ENCODE peak calls at places on chromosomes 13 and 19, in ten cellular contexts. L is transverse colon, T is bronchial epithelial cell, A is NB4, V is lower lobe of right lung, N is endodermal cell, Z is Peyer's patch, D is endothelial cell, B is WTC11, I is dorsolateral prefrontal cortex. K is an unnamed sample.
A peak's percentile ranks its signal among the peaks of the same experiment; 100 is the strongest.

GRCh38 chr13:28161370-28161769 is 23.0 kb downstream of the PAN3 start:
- DNase-seq in L (peak; percentile 24), T (peak; percentile 26), A (no peak), V (no peak), N (peak; percentile 68), Z (no peak), D (no peak), B (no peak), I (no peak), K (no peak)

GRCh38 chr13:83880275-83881027 is 1.8 kb downstream of the SLITRK1 start:
- DNase-seq in L (no peak), T (no peak), A (no peak), V (no peak), N (peak; percentile 54), Z (no peak), D (no peak), B (peak; percentile 13), I (peak; percentile 48), K (no peak)

GRCh38 chr13:95516021-95516420 is 36.5 kb upstream of the CLDN10 start:
- DNase-seq in L (no peak), T (peak; percentile 73), A (no peak), V (no peak), N (no peak), Z (no peak), D (no peak), B (no peak), I (no peak), K (no peak)

GRCh38 chr13:45362939-45363338 is 22.0 kb upstream of the TPT1 start:
- DNase-seq in L (no peak), T (no peak), A (peak; percentile 84), V (no peak), N (peak; percentile 88), Z (no peak), D (no peak), B (peak; percentile 68), I (no peak), K (no peak)

GRCh38 chr13:76350399-76350798 is 535.8 kb downstream of the KCTD12 start:
- DNase-seq in L (no peak), T (no peak), A (no peak), V (peak; percentile 47), N (no peak), Z (no peak), D (no peak), B (no peak), I (no peak), K (no peak)

GRCh38 chr13:111629933-111630332 is 309.5 kb downstream of the TEX29 start:
- DNase-seq in L (no peak), T (no peak), A (no peak), V (no peak), N (no peak), Z (no peak), D (no peak), B (no peak), I (peak; percentile 56), K (no peak)

GRCh38 chr13:75326173-75327131 is 155.5 kb downstream of the TBC1D4 start:
- DNase-seq in L (no peak), T (no peak), A (no peak), V (no peak), N (peak; percentile 50), Z (no peak), D (peak; percentile 20), B (no peak), I (no peak), K (no peak)

GRCh38 chr19:33249740-33250366 is 24.2 kb upstream of the SLC7A10 start:
- DNase-seq in L (no peak), T (no peak), A (no peak), V (no peak), N (no peak), Z (no peak), D (no peak), B (no peak), I (no peak), K (no peak)

DNA sequence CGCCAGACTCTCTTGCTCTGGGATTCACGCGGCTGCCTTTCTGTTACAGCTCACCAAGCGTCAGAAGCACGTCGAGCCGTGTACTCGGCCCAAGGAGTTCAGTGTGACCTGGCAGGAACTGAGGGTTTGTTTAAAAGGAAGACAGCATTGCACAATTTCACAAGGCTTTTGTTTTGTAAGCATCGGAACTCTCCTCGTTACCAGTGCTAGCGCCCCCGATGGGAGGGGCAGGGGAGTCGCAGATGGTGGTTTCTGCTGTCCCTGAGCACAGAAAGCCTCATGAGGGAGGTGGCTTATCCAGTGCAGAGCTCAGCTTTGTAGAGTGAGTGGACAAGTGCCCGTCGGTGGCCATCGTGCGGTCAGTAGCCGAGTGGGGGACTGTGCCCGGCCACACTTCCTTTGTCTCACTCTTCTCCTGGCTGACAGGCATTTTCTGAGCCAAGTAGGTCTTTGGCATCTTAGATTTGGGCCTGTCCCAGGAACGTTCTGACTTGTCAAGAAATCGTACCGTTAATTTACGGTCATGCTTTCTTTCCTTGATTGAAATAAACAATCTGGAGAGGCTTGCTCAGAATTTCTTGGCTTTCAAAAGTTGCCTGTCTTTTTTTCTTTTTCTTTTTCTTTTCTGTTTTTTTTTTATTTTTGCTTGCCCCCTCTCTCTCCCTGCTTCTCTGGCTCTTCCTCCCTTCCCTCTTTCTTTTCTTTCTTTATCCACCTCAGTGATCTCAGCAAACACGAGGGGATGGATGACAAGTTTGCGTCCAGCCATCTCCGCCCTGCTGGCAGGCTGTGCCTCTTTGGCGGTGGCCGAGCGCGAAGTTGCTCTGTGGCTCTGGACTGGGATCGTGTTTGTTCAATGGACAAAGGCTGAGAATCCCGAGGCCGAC is 7.7 kb downstream of the KDM4B start:
- DNase-seq in L (peak; percentile 66), T (peak; percentile 93), A (peak; percentile 94), V (peak; percentile 88), N (peak; percentile 83), Z (peak; percentile 39), D (peak; percentile 82), B (peak; percentile 65), I (peak; percentile 52), K (no peak)
- TF ChIP-seq CTCF in L (peak; percentile 24), T (peak; percentile 73), A (peak; percentile 75), V (peak; percentile 65), N (peak; percentile 65), Z (no peak), D (peak; percentile 30), B (peak; percentile 33), I (no peak), K (no peak)

DNA sequence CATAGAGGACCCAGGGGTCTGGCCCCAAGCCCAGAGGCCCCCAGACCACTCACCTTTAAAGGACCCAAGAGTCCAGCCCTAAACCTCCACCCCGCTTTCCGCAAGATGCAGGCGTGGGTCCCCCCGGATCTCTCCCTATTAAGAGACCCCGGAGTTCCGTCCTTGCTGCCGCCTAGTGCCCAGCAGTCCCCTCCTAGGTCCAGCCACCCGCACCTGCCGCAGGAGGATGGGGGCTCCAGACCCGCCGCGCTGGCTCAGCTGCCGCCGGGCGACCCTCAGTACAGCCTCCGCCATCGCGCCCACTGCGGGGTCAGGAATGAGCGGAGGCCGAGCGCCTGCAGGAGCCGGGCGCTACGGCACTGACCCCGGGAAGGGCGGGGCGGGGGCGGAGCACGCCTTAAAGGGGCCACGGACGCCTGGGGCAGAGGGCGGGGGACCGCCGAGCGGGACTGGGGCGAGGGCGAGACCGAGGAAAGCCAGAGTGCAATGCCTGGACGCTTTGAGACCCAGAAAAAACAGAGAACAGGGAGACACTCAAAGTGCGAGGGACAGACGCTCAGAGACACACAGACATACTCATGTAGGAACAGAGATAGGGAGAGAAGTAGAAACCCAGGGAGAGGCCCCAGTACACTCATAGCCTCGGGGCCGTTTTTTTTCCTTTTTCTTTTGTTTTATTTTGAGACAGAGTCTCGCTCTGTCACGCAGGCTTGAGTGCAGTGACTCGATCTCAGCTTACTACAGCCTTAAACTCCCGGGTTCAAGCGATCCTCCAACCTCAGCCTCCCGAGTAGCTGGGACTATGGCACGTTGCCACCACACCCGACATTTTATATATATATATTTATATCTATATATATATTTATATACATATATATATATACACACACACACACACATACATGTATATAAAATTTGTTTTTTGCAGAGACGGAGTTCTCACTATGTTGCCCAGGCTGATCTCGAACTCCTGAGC is at the start of gene ETHE1:
- DNase-seq in L (peak; percentile 92), T (peak; percentile 56), A (peak; percentile 84), V (peak; percentile 90), N (peak; percentile 93), Z (peak; percentile 85), D (peak; percentile 78), B (peak; percentile 89), I (peak; percentile 91), K (peak; percentile 76)
- TF ChIP-seq CTCF in L (no peak), T (peak; percentile 8), A (no peak), V (no peak), N (peak; percentile 29), Z (no peak), D (no peak), B (no peak), I (peak; percentile 15), K (no peak)

GRCh38 chr13:41651413-41652068 is 194.2 kb downstream of the RGCC start:
- DNase-seq in L (no peak), T (no peak), A (peak; percentile 18), V (no peak), N (no peak), Z (no peak), D (no peak), B (no peak), I (no peak), K (no peak)

GRCh38 chr13:41650706-41651105 is 193.4 kb downstream of the RGCC start:
- DNase-seq in L (no peak), T (no peak), A (no peak), V (no peak), N (no peak), Z (no peak), D (no peak), B (no peak), I (no peak), K (no peak)

GRCh38 chr13:41649659-41650058 is 192.3 kb downstream of the RGCC start:
- DNase-seq in L (no peak), T (no peak), A (no peak), V (no peak), N (peak; percentile 62), Z (no peak), D (peak; percentile 30), B (peak; percentile 21), I (no peak), K (no peak)

GRCh38 chr13:41645313-41645712 is 188.0 kb downstream of the RGCC start:
- DNase-seq in L (no peak), T (peak; percentile 72), A (no peak), V (peak; percentile 50), N (no peak), Z (no peak), D (no peak), B (no peak), I (no peak), K (no peak)

DNA sequence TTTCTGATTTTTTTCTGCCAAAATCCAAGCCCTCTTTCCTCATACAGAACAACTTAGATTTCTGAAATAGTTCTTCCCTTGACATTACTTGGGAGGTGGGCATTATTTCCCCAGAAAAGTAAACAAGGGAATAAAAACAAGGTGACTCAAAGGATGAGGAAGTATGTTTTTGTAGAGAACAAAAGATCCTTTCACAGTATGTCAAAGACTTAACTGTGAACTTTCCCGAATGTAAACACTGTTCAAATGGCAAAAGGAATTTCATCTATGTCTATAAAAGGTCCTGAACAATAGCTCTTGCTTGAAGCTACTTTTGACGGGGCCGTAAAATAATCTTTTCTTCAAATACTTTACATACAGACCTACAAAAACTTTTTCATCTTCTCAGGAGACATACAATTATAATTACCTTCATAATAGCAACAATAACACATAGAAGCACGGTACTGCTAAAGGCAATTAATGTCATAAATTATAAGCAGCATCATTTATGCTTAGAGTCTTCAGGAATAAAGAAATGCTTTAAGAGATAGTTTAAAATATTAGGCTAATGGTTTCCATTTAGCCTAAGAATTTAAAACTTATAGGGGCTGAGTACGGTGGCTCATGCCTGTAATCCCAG is 191.1 kb downstream of the RGCC start:
- DNase-seq in L (no peak), T (peak; percentile 79), A (no peak), V (no peak), N (no peak), Z (no peak), D (no peak), B (no peak), I (no peak), K (no peak)
- TF ChIP-seq CTCF in L (no peak), T (no peak), A (no peak), V (no peak), N (no peak), Z (no peak), D (no peak), B (no peak), I (no peak), K (no peak)

DNA sequence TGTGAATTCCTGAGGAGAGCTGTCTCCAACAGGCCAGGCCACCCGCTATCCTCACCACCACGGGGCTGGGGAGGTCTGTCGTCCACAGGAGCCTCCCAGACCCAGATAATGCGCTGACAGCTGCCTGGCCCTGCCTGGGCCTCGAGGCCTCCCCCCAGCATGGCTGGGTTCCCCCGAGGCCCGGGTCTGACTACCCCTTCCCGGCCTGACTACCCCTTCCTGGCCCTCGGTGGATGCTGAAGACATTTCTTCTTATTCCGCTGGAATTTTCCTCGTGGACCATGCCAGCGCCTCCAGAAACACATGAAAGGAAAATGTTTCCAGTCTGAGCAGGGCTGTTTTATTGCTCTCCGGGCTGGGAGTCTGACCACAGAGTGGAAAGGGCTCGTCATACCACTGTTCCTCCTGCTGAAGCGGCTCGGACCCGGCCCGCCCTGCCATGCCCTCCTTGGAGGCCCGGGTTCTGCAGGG is 16.8 kb upstream of the COMP start:
- DNase-seq in L (no peak), T (no peak), A (no peak), V (no peak), N (no peak), Z (no peak), D (no peak), B (no peak), I (no peak), K (no peak)
- TF ChIP-seq CTCF in L (no peak), T (no peak), A (no peak), V (no peak), N (no peak), Z (no peak), D (no peak), B (no peak), I (no peak), K (no peak)

K was measured in activated B cell treated with CpG ODN at 0.5 μM for 24 hours.